ENCODE peak calls at places on chromosomes 12 and 14, in eight cellular contexts. K, F, Z, A, R, L, G and Y are unnamed samples.

GRCh38 chr12:72610854-72611358 is 338.7 kb downstream of the TRHDE start:
- DNase-seq in G (no peak), R (no peak), L (no peak), F (no peak), Z (no peak), K (no peak), A (no peak), Y (no peak)

GRCh38 chr14:81222694-81223093 is 1.9 kb upstream of the GTF2A1 start:
- DNase-seq in A (no peak), G (no peak), R (no peak), L (no peak), F (no peak), Z (no peak), K (no peak), Y (no peak)

GRCh38 chr12:2163172-2163927 is 110.6 kb downstream of the CACNA1C start:
- DNase-seq in L (no peak), K (peak), F (peak), A (peak), R (no peak), Z (no peak), G (no peak), Y (peak)

GRCh38 chr12:22313276-22313995 is 21.1 kb downstream of the ST8SIA1 start:
- DNase-seq in A (no peak), R (no peak), Z (no peak), F (no peak), K (no peak), G (no peak), L (no peak), Y (no peak)

GRCh38 chr14:35140718-35141581 is 18.6 kb downstream of the PRORP start:
- DNase-seq in Z (no peak), F (no peak), G (no peak), K (no peak), L (no peak), A (no peak), R (no peak), Y (no peak)

GRCh38 chr14:95557291-95557690 is 22.4 kb downstream of the GLRX5 start:
- DNase-seq in F (no peak), G (no peak), L (no peak), K (no peak), A (no peak), Z (no peak), R (no peak), Y (no peak)

GRCh38 chr12:2959194-2959507 is at the start of gene TEAD4:
- DNase-seq in R (peak), K (no peak), A (peak), F (peak), L (no peak), Z (peak), G (peak), Y (peak)

GRCh38 chr14:89178802-89179201 is 238.2 kb downstream of the FOXN3 start:
- DNase-seq in A (no peak), R (no peak), Z (no peak), F (no peak), L (no peak), K (no peak), G (no peak), Y (no peak)

GRCh38 chr12:89173096-89173495 is 179.2 kb downstream of the DUSP6 start:
- DNase-seq in R (no peak), L (no peak), Z (no peak), F (no peak), G (no peak), A (no peak), K (no peak), Y (no peak)

GRCh38 chr12:127231366-127231765 is 1035.6 kb upstream of the TMEM132C start:
- DNase-seq in Z (no peak), F (no peak), K (no peak), L (no peak), A (no peak), R (no peak), G (no peak), Y (no peak)

GRCh38 chr12:46303039-46303666 is 34.3 kb upstream of the SLC38A1 start:
- DNase-seq in F (peak), G (peak), K (no peak), R (peak), Z (no peak), A (no peak), L (peak), Y (no peak)

GRCh38 chr12:175250-175649 is 38.7 kb downstream of the SLC6A12 start:
- DNase-seq in F (no peak), G (no peak), L (no peak), Z (no peak), R (no peak), K (peak), A (peak), Y (no peak)

GRCh38 chr12:48157889-48158370 is 615 bp upstream of the ASB8 start:
- DNase-seq in A (no peak), G (no peak), R (no peak), F (no peak), L (peak), K (no peak), Z (no peak), Y (no peak)

GRCh38 chr12:119153477-119154434 is 25.0 kb upstream of the HSPB8 start:
- DNase-seq in A (peak), K (no peak), R (no peak), L (no peak), G (peak), F (peak), Z (no peak), Y (no peak)

GRCh38 chr14:53850714-53851296 is 105.8 kb downstream of the BMP4 start:
- DNase-seq in G (peak), F (peak), R (no peak), Z (peak), K (no peak), L (no peak), A (no peak), Y (no peak)

GRCh38 chr14:54773171-54774006 is 129.2 kb downstream of the GCH1 start:
- DNase-seq in R (peak), F (peak), A (peak), K (peak), G (peak), L (peak), Z (peak), Y (peak)

GRCh38 chr14:101196795-101197590 is 293.5 kb upstream of the RTL1 start:
- DNase-seq in L (no peak), R (no peak), K (no peak), Z (no peak), G (no peak), A (no peak), F (no peak), Y (no peak)

GRCh38 chr12:115464008-115464672 is 780.2 kb upstream of the TBX3 start:
- DNase-seq in R (peak), F (no peak), A (no peak), K (no peak), Z (no peak), L (no peak), G (no peak), Y (no peak)

GRCh38 chr12:117158911-117159310 is 31.4 kb downstream of the FBXO21 start:
- DNase-seq in G (no peak), K (no peak), R (no peak), L (no peak), Z (peak), A (no peak), F (peak), Y (no peak)

GRCh38 chr12:107468182-107468581 is 217.4 kb upstream of the PWP1 start:
- DNase-seq in R (no peak), G (no peak), F (no peak), L (no peak), A (no peak), K (no peak), Z (no peak), Y (no peak)

GRCh38 chr14:64960762-64961276 is 11.3 kb downstream of the RAB15 start:
- DNase-seq in Z (peak), F (no peak), K (no peak), A (no peak), L (no peak), G (no peak), R (peak), Y (no peak)

GRCh38 chr12:124509676-124510300 is 57.6 kb downstream of the NCOR2 start:
- DNase-seq in R (peak), Z (peak), A (peak), G (no peak), F (peak), L (no peak), K (peak), Y (no peak)

GRCh38 chr14:37223947-37224474 is 26.3 kb downstream of the MIPOL1 start:
- DNase-seq in A (no peak), F (no peak), R (no peak), K (no peak), G (no peak), Z (no peak), L (no peak), Y (no peak)

GRCh38 chr14:52355526-52355925 is 41.4 kb downstream of the PTGER2 start:
- DNase-seq in Z (no peak), L (no peak), K (no peak), G (no peak), A (no peak), R (no peak), F (no peak), Y (no peak)

GRCh38 chr12:108689314-108690190 is 41.8 kb downstream of the CORO1C start:
- DNase-seq in A (no peak), Z (no peak), R (peak), K (no peak), G (peak), L (no peak), F (no peak), Y (no peak)

GRCh38 chr14:32382704-32383103 is 53.6 kb downstream of the AKAP6 start:
- DNase-seq in F (no peak), G (no peak), K (peak), A (no peak), L (no peak), R (no peak), Z (peak), Y (no peak)

GRCh38 chr14:105147701-105148603 is 20.6 kb downstream of the JAG2 start:
- DNase-seq in G (no peak), A (peak), R (no peak), L (peak), F (no peak), Z (no peak), K (no peak), Y (no peak)

GRCh38 chr12:4011597-4011996 is 138.4 kb upstream of the PARP11 start:
- DNase-seq in Z (no peak), R (no peak), G (no peak), L (no peak), A (no peak), F (no peak), K (no peak), Y (no peak)

GRCh38 chr12:96989916-96990315 is 82.9 kb downstream of the NEDD1 start:
- DNase-seq in L (no peak), K (no peak), G (peak), A (no peak), F (no peak), R (no peak), Z (no peak), Y (no peak)

GRCh38 chr12:68609955-68610434 is 704 bp upstream of the RAP1B start:
- DNase-seq in K (no peak), F (no peak), L (no peak), A (no peak), G (no peak), Z (no peak), R (peak), Y (no peak)

GRCh38 chr12:120873231-120873630 is 30.9 kb downstream of the SPPL3 start:
- DNase-seq in L (no peak), R (no peak), K (no peak), Z (no peak), G (no peak), A (no peak), F (no peak), Y (no peak)

GRCh38 chr12:98823012-98823411 is 177.9 kb downstream of the APAF1 start:
- DNase-seq in A (no peak), R (no peak), K (no peak), Z (no peak), F (no peak), G (no peak), L (no peak), Y (no peak)

GRCh38 chr14:32677381-32677780 is 261.3 kb upstream of the NPAS3 start:
- DNase-seq in Z (no peak), L (no peak), F (no peak), R (no peak), A (no peak), K (no peak), G (no peak), Y (no peak)

GRCh38 chr14:90553921-90554336 is 157.1 kb downstream of the CALM1 start:
- DNase-seq in Z (no peak), G (no peak), R (no peak), K (no peak), F (no peak), L (no peak), A (no peak), Y (no peak)

GRCh38 chr14:35352274-35353233 is 52.0 kb downstream of the NFKBIA start:
- DNase-seq in G (no peak), F (no peak), Z (no peak), R (no peak), A (no peak), K (no peak), L (no peak), Y (no peak)

GRCh38 chr12:68912916-68913315 is 20.1 kb downstream of the CPM start:
- DNase-seq in F (no peak), A (no peak), R (no peak), Z (no peak), L (no peak), G (no peak), K (no peak), Y (no peak)

GRCh38 chr12:101592448-101592847 is 2.3 kb upstream of the MYBPC1 start:
- DNase-seq in F (no peak), K (no peak), G (no peak), R (no peak), A (no peak), L (no peak), Z (no peak), Y (no peak)

GRCh38 chr14:76910371-76910890 is 84.2 kb downstream of the LRRC74A start:
- DNase-seq in K (no peak), L (no peak), R (no peak), Z (no peak), G (no peak), A (no peak), F (no peak), Y (no peak)

GRCh38 chr12:8636581-8636980 is 23.9 kb upstream of the AICDA start:
- DNase-seq in A (no peak), Z (no peak), L (no peak), G (no peak), F (no peak), R (no peak), K (no peak), Y (no peak)

GRCh38 chr14:106585692-106586091 is 1059.3 kb downstream of the TMEM121 start:
- DNase-seq in G (no peak), K (no peak), A (no peak), L (no peak), Z (no peak), R (no peak), F (no peak), Y (no peak)

GRCh38 chr14:106586098-106586704 is 1059.8 kb downstream of the TMEM121 start:
- DNase-seq in A (no peak), Z (no peak), R (no peak), G (no peak), F (no peak), L (peak), K (no peak), Y (no peak)
- H3K4me3 ChIP-seq in A (no peak), Z (no peak), R (no peak), G (no peak), F (no peak), L (no peak), K (no peak), Y (no peak)

DNA sequence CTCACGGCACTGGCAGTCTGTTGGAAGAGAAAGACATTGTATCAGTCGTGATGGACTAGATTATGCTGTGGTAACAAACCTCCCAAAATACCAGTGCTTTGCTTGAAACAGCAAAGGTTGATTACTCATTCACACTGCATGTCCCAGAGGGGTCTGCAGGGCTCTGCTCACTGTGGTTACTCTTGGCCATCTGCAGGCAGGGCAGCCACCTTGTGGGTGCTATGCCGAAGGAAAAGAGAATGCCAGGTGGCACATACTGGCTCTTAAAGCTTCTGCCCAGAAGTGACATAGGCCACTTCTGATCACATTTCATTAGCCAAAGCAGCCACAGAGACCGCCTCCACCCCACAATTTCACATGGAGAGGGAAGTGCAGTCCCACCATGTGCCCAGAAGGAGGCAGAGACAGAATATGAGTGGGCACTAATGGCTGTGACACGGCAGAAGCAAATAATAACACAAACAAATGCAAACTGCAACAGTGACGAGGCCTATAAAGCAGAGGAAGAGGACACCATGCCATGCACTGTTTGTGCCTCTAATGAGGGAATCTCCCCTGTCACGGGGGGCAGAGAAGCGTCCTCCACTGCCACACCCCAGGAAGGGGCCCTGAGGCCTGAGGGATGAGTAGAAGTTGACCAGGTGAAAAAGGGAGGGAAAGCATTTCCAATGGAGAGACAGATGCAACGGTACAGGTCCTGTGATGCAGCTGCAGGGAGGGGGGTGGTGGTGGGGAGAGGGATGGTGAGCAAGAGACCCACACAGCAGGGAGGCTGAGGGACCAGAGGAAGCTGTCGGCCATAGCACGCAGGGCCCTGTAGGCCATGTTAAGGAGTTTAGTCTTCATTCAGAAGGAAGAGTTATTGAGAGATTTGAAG is 51.7 kb upstream of the KICS2 start:
- DNase-seq in Z (no peak), G (peak), R (no peak), K (no peak), L (no peak), A (no peak), F (peak), Y (no peak)
- TF ChIP-seq CTCF in Z (peak), G (peak), R (peak), K (peak), L (no peak), A (peak), F (peak), Y (peak)

GRCh38 chr12:18549598-18549997 is 188.2 kb downstream of the PLCZ1 start:
- DNase-seq in R (no peak), L (no peak), Z (no peak), F (no peak), G (no peak), K (no peak), A (no peak), Y (no peak)
- H3K27ac ChIP-seq in R (no peak), L (no peak), Z (no peak), F (no peak), G (no peak), K (no peak), A (no peak), Y (no peak)

DNA sequence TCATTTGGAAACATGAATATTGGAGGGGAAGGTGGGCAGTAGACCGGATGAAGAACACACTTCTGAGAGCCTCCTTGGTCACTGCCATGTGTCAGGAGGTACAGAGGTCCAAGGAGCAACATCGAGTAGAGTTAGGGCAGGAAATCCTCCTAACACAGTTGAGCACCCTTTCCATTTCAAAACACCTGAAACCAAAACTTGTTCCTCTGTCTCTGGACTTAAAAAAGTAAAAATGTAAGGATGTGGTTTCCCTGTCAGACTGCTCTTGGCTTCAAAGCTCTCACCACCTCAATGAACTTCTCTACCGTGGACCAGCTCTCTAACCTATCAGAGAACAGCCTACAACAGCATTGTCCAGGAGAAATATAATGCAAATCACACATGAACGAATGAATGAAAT is 573.9 kb downstream of the NOVA1 start:
- DNase-seq in A (no peak), Z (no peak), R (no peak), F (no peak), G (no peak), K (no peak), L (no peak), Y (no peak)
- H3K4me3 ChIP-seq in A (no peak), Z (no peak), R (no peak), F (no peak), G (no peak), K (no peak), L (no peak), Y (no peak)

GRCh38 chr14:31291210-31291609 is 83.6 kb upstream of the HECTD1 start:
- DNase-seq in A (no peak), Z (peak), K (no peak), G (no peak), L (no peak), R (no peak), F (no peak), Y (no peak)

GRCh38 chr14:31283568-31284252 is 76.1 kb upstream of the HECTD1 start:
- DNase-seq in R (no peak), F (no peak), Z (no peak), G (no peak), K (no peak), L (no peak), A (no peak), Y (no peak)

GRCh38 chr14:31283153-31283552 is 75.6 kb upstream of the HECTD1 start:
- DNase-seq in A (no peak), R (no peak), Z (no peak), L (no peak), G (no peak), F (no peak), K (no peak), Y (no peak)

GRCh38 chr14:31287294-31287972 is 79.8 kb upstream of the HECTD1 start:
- DNase-seq in G (no peak), L (no peak), F (no peak), Z (no peak), R (no peak), K (no peak), A (no peak), Y (no peak)

DNA sequence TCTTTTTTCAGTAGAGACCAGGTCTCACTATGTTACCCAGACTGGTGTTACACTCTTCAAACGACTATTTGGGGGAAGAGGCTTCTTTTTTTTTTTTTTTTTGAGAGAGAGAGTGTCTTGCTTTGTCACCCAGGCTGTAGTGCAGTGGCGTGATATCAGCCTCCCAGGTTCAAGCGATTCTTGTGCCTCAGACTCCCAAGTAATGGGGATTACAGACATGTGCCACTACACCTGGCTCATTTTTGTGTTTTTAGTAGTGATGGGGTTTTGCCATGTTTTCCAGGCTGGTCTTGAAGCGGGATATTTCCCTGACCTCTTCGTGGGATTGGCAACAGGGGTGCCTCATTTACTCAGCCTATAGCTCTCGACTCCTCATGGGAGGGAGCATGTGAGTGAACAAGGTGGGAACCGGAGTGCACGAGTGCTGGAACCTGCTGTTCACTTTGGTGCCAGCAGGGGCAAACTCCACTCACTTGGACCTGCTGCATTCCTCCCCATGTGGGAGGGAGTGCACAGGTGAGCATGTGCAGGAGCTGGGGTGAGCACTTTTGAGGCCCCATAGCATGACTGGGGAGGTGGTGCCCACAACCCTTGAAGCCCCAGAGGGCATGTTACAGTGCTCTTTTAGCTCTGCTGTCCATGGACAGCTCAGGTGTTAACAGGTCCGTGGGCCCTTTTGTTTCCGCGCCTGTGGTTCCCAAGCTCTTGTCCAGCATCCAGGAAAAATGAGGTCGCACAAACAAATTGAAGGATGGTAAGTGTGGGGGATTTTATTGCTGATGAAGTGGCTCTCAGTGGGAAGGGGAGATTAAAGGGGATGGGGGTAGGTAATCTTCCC is 79.1 kb upstream of the HECTD1 start:
- DNase-seq in G (peak), K (no peak), L (no peak), R (no peak), F (no peak), A (no peak), Z (no peak), Y (no peak)
- TF ChIP-seq CTCF in G (peak), K (no peak), L (no peak), R (no peak), F (peak), A (peak), Z (peak), Y (peak)